ENCODE peak calls at places on chromosomes 6 and 20, in five cellular contexts. U is HFFc6, K is mesothelial cell of epicardium, X is pancreas, V is NB4. M is an unnamed sample.

GRCh38 chr20:58852559-58853271 is at the start of gene GNAS:
- DNase-seq in V (peak), X (peak), K (no peak), U (peak), M (no peak)

GRCh38 chr6:144194293-144194828 is 44.0 kb downstream of the STX11 start:
- DNase-seq in U (no peak), X (no peak), V (no peak), K (no peak), M (no peak)

GRCh38 chr6:121590438-121590837 is 155.0 kb downstream of the GJA1 start:
- DNase-seq in X (no peak), K (no peak), U (no peak), V (peak), M (no peak)

GRCh38 chr6:154615483-154616025 is 105.1 kb upstream of the CNKSR3 start:
- DNase-seq in V (peak), X (peak), K (peak), U (no peak), M (no peak)

GRCh38 chr6:14506656-14507242 is 389.2 kb downstream of the CD83 start:
- DNase-seq in K (no peak), X (no peak), U (no peak), V (no peak), M (no peak)

GRCh38 chr6:44072959-44073611 is 54.2 kb downstream of the MRPL14 start:
- DNase-seq in K (peak), X (peak), U (no peak), V (peak), M (peak)

GRCh38 chr20:24991897-24992419 is 593 bp downstream of the APMAP start:
- DNase-seq in K (no peak), V (peak), U (no peak), X (no peak), M (peak)

GRCh38 chr6:155120034-155120433 is 124.9 kb downstream of the TIAM2 start:
- DNase-seq in V (no peak), K (no peak), U (no peak), X (no peak), M (no peak)

GRCh38 chr6:156058356-156058755 is 602.7 kb upstream of the NOX3 start:
- DNase-seq in K (no peak), U (no peak), V (no peak), X (no peak), M (no peak)

GRCh38 chr6:154555075-154555677 is 44.7 kb upstream of the CNKSR3 start:
- DNase-seq in V (no peak), K (no peak), U (peak), X (peak), M (no peak)

GRCh38 chr6:122610690-122611455 is 668 bp downstream of the PKIB start:
- DNase-seq in X (peak), V (no peak), K (no peak), U (no peak), M (no peak)

GRCh38 chr6:45512594-45512993 is 134.9 kb upstream of the SUPT3H start:
- DNase-seq in V (no peak), X (no peak), K (no peak), U (no peak), M (no peak)

GRCh38 chr20:53829086-53829703 is 235.6 kb upstream of the ZNF217 start:
- DNase-seq in X (no peak), K (no peak), V (peak), U (peak), M (no peak)

GRCh38 chr6:162733489-162733888 is 5.7 kb downstream of the PACRG start:
- DNase-seq in V (peak), X (no peak), K (no peak), U (no peak), M (no peak)

GRCh38 chr20:62409935-62410741 is 3.1 kb upstream of the CABLES2 start:
- DNase-seq in U (peak), V (peak), X (peak), K (peak), M (no peak)

GRCh38 chr6:52598123-52598823 is 21.4 kb upstream of the TRAM2 start:
- DNase-seq in K (peak), U (peak), V (peak), X (peak), M (no peak)

GRCh38 chr6:113340371-113340770 is 516.8 kb upstream of the MARCKS start:
- DNase-seq in X (no peak), K (no peak), U (no peak), V (no peak), M (no peak)

GRCh38 chr6:3318821-3319540 is 60.2 kb downstream of the PSMG4 start:
- DNase-seq in K (no peak), U (no peak), V (no peak), X (no peak), M (no peak)

GRCh38 chr6:24545691-24546090 is 50.9 kb downstream of the ALDH5A1 start:
- DNase-seq in X (no peak), K (no peak), V (no peak), U (no peak), M (no peak)

GRCh38 chr20:20710847-20711315 is 1.6 kb downstream of the RALGAPA2 start:
- DNase-seq in U (no peak), X (peak), K (no peak), V (peak), M (no peak)

GRCh38 chr20:4844325-4844724 is 122.6 kb downstream of the PRND start:
- DNase-seq in X (no peak), V (no peak), U (no peak), K (no peak), M (no peak)

GRCh38 chr6:128538763-128539162 is 18.4 kb upstream of the PTPRK start:
- DNase-seq in U (peak), K (no peak), X (no peak), V (no peak), M (no peak)

GRCh38 chr20:22430154-22430745 is 154.1 kb downstream of the FOXA2 start:
- DNase-seq in V (no peak), K (no peak), U (no peak), X (no peak), M (no peak)

GRCh38 chr6:108732101-108732870 is 115.9 kb upstream of the ARMC2 start:
- DNase-seq in X (no peak), K (no peak), U (peak), V (no peak), M (no peak)

GRCh38 chr6:143792402-143793339 is 50.5 kb upstream of the LTV1 start:
- DNase-seq in U (no peak), K (no peak), V (no peak), X (no peak), M (no peak)

GRCh38 chr6:41079080-41079479 is 6.3 kb downstream of the NFYA start:
- DNase-seq in V (no peak), U (no peak), K (no peak), X (no peak), M (no peak)

GRCh38 chr6:386688-387266 is 4.8 kb upstream of the IRF4 start:
- DNase-seq in U (no peak), V (no peak), K (no peak), X (no peak), M (peak)

GRCh38 chr6:36651659-36652379 is 26.7 kb upstream of the CDKN1A start:
- DNase-seq in V (peak), X (no peak), U (no peak), K (no peak), M (no peak)

GRCh38 chr6:121482004-121482693 is 46.7 kb downstream of the GJA1 start:
- DNase-seq in U (peak), V (no peak), X (no peak), K (no peak), M (no peak)

GRCh38 chr6:125789576-125790402 is 971 bp upstream of the NCOA7 start:
- DNase-seq in X (peak), K (no peak), V (peak), U (peak), M (no peak)

GRCh38 chr20:19628570-19629134 is 129.4 kb upstream of the RIN2 start:
- DNase-seq in V (peak), K (no peak), X (peak), U (peak), M (no peak)

GRCh38 chr20:50837532-50838321 is 42.9 kb downstream of the BCAS4 start:
- DNase-seq in V (no peak), K (no peak), U (peak), X (no peak), M (no peak)

GRCh38 chr20:63567382-63568169 is 6.5 kb downstream of the HELZ2 start:
- DNase-seq in V (peak), U (no peak), K (no peak), X (no peak), M (no peak)

GRCh38 chr20:6766433-6766832 is 1.1 kb upstream of the BMP2 start:
- DNase-seq in U (no peak), K (no peak), V (no peak), X (no peak), M (no peak)

GRCh38 chr6:46940433-46941226 is 18.9 kb upstream of the ADGRF5 start:
- DNase-seq in V (no peak), U (no peak), X (no peak), K (no peak), M (no peak)

GRCh38 chr6:142845143-142845571 is 99.8 kb downstream of the HIVEP2 start:
- DNase-seq in X (no peak), V (peak), K (no peak), U (peak), M (no peak)

GRCh38 chr20:4108495-4109306 is 93.3 kb upstream of the RNF24 start:
- DNase-seq in U (peak), X (peak), K (no peak), V (peak), M (no peak)

GRCh38 chr6:151241853-151242252 is 2.1 kb downstream of the AKAP12 start:
- DNase-seq in K (no peak), X (no peak), V (no peak), U (no peak), M (no peak)

GRCh38 chr20:41631826-41632225 is 13.6 kb upstream of the CHD6 start:
- DNase-seq in K (no peak), U (peak), V (no peak), X (no peak), M (no peak)

GRCh38 chr6:36290668-36291620 is 21.1 kb downstream of the PNPLA1 start:
- DNase-seq in K (no peak), X (peak), V (peak), U (peak), M (no peak)

GRCh38 chr6:31836676-31837611 is 9.4 kb downstream of the HSPA1B start:
- DNase-seq in V (peak), K (no peak), U (peak), X (no peak), M (no peak)
- TF ChIP-seq CTCF in V (no peak), K (no peak), U (peak), X (no peak), M (no peak)

GRCh38 chr6:133873538-133873937 is 15.4 kb upstream of the TCF21 start:
- DNase-seq in X (no peak), K (no peak), U (no peak), V (no peak), M (no peak)
- TF ChIP-seq CTCF in X (no peak), K (no peak), U (no peak), V (no peak), M (no peak)

DNA sequence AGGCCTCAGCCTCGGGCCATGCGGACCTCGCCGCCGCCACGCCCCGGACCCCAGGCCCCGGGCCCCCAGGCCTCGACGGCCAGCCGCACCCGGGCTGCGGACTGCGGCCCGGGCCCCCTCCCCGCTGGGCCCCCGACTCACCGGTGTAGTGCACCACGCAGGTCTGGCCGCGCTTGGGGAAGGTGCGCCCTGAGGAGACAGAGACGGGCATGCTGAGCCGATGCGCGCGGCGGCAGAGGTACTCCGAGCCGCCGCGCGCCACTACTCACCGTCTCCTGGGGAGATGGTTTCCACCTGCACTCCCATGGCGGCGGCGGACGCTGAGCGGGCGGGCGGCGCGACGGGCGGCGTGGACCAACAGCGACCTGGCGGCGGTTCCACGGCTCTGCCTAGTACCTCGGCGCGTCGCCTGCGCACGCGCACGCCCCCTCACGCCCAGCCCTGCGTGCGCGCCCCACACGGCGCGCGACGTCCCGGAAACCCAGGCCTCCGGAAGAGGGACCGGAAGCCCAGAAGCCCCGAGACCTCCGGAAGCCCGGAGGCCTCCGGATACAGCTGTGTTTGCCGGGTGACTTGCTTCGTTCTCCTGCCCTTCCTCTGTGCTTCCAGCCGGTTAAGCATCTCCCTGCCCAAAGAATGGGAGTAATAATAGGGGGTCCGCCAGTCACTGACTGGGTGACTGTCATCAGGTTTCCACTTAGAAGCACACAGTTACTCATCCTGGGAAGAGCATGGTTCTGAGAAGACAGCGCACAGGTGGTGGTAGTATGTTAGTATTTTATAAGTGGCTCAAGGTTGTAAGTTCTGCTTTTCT is at the start of gene FKBP1A:
- DNase-seq in V (peak), K (peak), U (peak), X (peak), M (peak)
- TF ChIP-seq CTCF in V (no peak), K (no peak), U (peak), X (peak), M (peak)

GRCh38 chr20:45469336-45470261 is at the start of gene WFDC2:
- DNase-seq in K (peak), X (peak), U (no peak), V (no peak), M (no peak)
- TF ChIP-seq CTCF in K (no peak), X (no peak), U (no peak), V (no peak), M (peak)

DNA sequence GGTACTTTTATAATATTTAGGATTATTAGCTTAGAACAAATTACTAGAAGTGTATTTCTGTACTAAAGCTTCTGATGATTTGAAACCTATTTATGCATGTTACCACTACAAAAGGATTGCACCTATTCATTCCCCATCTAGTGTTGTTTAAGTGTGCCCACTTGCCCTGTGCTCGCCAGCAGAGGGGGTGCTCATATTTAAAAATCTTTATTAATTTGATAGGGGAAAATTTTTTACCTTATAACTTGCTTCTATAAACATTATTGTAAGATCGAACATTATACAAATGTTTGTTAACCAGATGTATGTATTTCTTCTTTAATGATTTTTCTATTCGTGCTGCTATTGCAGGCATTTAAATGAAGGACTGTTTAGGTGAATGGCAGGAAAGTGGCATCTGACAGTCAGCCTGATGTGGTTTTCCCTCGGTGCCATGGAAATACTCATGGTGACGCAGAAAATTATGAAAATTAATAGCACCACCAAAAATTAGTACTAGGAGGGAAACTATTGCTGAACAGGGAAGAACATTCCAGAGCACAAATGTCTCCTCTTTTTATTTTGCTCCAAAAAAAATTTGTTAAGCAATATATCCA is 44.1 kb upstream of the FNDC1 start:
- DNase-seq in X (no peak), U (no peak), K (no peak), V (no peak), M (no peak)
- TF ChIP-seq CTCF in X (no peak), U (peak), K (no peak), V (peak), M (peak)

GRCh38 chr20:32487381-32487780 is 97.8 kb downstream of the NOL4L start:
- DNase-seq in V (no peak), K (no peak), X (no peak), U (no peak), M (no peak)

GRCh38 chr20:32494498-32495216 is 90.5 kb downstream of the NOL4L start:
- DNase-seq in U (no peak), X (no peak), K (no peak), V (no peak), M (no peak)

GRCh38 chr20:32488066-32488838 is 96.9 kb downstream of the NOL4L start:
- DNase-seq in V (no peak), K (no peak), U (no peak), X (no peak), M (no peak)

GRCh38 chr20:32493356-32493755 is 91.8 kb downstream of the NOL4L start:
- DNase-seq in U (no peak), V (no peak), K (no peak), X (no peak), M (no peak)

DNA sequence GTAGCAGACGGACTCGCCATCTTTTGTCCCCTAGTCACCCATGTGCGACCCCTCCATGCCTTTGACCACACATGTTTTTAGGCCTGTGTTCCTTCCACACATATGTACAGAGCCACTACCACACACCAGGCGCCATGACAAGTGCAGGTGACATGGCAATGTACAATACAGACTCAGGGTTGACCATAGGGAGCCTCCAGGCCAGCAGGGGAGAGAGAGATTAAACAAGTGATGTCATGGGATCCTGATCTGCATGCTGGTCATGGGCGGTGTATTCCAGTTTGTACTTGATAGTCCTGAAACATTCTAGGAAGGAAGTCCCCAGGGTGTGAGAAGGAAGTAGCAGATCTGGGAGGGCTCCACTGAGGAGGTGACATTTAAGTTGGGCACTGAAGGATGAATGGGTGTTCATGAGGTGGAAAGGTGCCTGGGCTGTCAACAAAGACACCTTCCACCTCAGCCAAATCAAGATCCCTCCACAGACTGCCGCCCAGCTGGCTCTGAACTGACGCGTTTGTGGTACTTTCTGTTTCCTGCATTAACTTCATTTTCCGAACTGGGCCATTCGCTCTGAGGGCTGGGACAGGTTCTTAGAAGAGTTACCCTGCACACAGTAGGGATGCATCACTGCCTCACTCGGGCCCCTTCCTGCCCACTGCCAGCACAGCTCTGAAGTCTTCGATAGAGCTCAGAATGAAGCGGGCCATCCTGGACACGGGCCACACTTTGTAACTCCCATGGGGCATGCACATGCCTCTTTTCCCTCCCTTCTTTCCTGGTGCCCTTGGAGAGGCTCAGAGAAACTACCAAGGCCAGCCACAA is 94.0 kb downstream of the NOL4L start:
- DNase-seq in X (no peak), U (no peak), V (no peak), K (no peak), M (no peak)
- TF ChIP-seq CTCF in X (no peak), U (no peak), V (no peak), K (no peak), M (no peak)

DNA sequence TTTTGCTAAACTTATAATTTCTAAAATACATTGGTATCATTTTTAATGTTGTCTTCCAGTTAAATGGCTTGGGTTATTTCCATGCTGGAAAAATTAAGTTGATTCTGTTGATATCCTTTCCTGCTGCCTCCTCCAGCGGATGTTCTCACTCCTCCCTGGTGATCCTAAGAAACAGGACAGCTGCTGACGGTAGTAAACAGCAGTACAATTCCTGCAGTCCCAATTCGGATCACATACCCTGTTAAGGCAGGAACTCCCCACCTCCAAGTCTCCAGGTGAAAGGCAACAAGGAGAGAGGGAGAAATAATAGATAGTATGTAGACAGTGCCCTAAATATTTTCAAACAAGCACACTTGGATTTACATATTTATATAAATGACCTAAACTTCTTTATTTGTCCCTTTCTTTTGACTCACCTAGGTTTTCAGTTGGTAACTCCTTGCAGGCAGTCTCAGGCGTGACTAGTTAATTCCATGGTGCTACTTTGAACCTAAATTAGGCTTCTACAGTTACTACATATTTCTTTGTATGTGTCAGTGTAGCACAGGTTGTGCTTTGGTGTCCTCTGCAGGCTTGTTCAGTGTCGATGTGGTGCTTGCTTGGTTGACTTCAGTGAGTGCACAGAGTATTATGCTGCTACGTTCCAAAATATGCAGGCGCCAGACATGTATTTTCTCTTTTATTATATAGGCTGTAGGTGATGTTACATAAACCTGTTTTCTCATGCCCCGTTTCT is 126.0 kb downstream of the ADGRB3 start:
- DNase-seq in V (no peak), K (no peak), U (no peak), X (no peak), M (no peak)
- TF ChIP-seq CTCF in V (no peak), K (no peak), U (no peak), X (no peak), M (no peak)

GRCh38 chr6:136338486-136338885 is 48.8 kb upstream of the BCLAF1 start:
- DNase-seq in X (no peak), U (no peak), V (no peak), K (no peak), M (no peak)
- TF ChIP-seq CTCF in X (no peak), U (no peak), V (no peak), K (no peak), M (no peak)